ENCODE peak calls at places on chromosome 19, in nine cellular contexts. One of them, this sample, is unnamed.

GRCh38 chr19:39506944-39507714 is 7.8 kb upstream of the SELENOV start:
- DNase-seq in heart left ventricle: peak; percentile 32
- DNase-seq in tibial nerve: no peak
- DNase-seq in AG04450: no peak
- DNase-seq in IMR-90: peak; percentile 67
- DNase-seq in thoracic aorta: no peak
- DNase-seq in cardiac muscle cell: peak; percentile 79
- DNase-seq in DND-41: no peak
- DNase-seq in CD4-positive, alpha-beta T cell: no peak
- DNase-seq in this sample: peak; percentile 82

GRCh38 chr19:49362048-49362925 is at the start of gene TEAD2:
- DNase-seq in heart left ventricle: peak; percentile 81
- DNase-seq in tibial nerve: peak; percentile 69
- DNase-seq in AG04450: no peak
- DNase-seq in IMR-90: peak; percentile 47
- DNase-seq in thoracic aorta: no peak
- DNase-seq in cardiac muscle cell: peak; percentile 65
- DNase-seq in DND-41: no peak
- DNase-seq in CD4-positive, alpha-beta T cell: no peak
- DNase-seq in this sample: peak; percentile 51

GRCh38 chr19:4911314-4911713 is 2.0 kb downstream of the UHRF1 start:
- DNase-seq in heart left ventricle: no peak
- DNase-seq in tibial nerve: no peak
- DNase-seq in AG04450: no peak
- DNase-seq in IMR-90: peak; percentile 25
- DNase-seq in thoracic aorta: no peak
- DNase-seq in cardiac muscle cell: peak; percentile 21
- DNase-seq in DND-41: no peak
- DNase-seq in CD4-positive, alpha-beta T cell: no peak
- DNase-seq in this sample: no peak

GRCh38 chr19:57583521-57584416 is at the start of gene ZIK1:
- DNase-seq in heart left ventricle: peak; percentile 96
- DNase-seq in tibial nerve: peak; percentile 80
- DNase-seq in AG04450: peak; percentile 71
- DNase-seq in IMR-90: peak; percentile 92
- DNase-seq in thoracic aorta: peak; percentile 43
- DNase-seq in cardiac muscle cell: peak; percentile 95
- DNase-seq in DND-41: peak; percentile 95
- DNase-seq in CD4-positive, alpha-beta T cell: peak; percentile 76
- DNase-seq in this sample: peak; percentile 93

GRCh38 chr19:33797821-33798633 is 1.4 kb downstream of the KCTD15 start:
- DNase-seq in heart left ventricle: peak; percentile 68
- DNase-seq in tibial nerve: no peak
- DNase-seq in AG04450: no peak
- DNase-seq in IMR-90: peak; percentile 33
- DNase-seq in thoracic aorta: no peak
- DNase-seq in cardiac muscle cell: peak; percentile 66
- DNase-seq in DND-41: no peak
- DNase-seq in CD4-positive, alpha-beta T cell: no peak
- DNase-seq in this sample: peak; percentile 41

GRCh38 chr19:917323-918151 is at the start of gene KISS1R:
- DNase-seq in heart left ventricle: no peak
- DNase-seq in tibial nerve: no peak
- DNase-seq in AG04450: no peak
- DNase-seq in IMR-90: peak; percentile 34
- DNase-seq in thoracic aorta: no peak
- DNase-seq in cardiac muscle cell: no peak
- DNase-seq in DND-41: no peak
- DNase-seq in CD4-positive, alpha-beta T cell: peak; percentile 53
- DNase-seq in this sample: peak; percentile 65

GRCh38 chr19:30784850-30785459 is 412.8 kb downstream of the ZNF536 start:
- DNase-seq in heart left ventricle: peak; percentile 48
- DNase-seq in tibial nerve: peak; percentile 45
- DNase-seq in AG04450: no peak
- DNase-seq in IMR-90: peak; percentile 26
- DNase-seq in thoracic aorta: no peak
- DNase-seq in cardiac muscle cell: peak; percentile 50
- DNase-seq in DND-41: peak; percentile 64
- DNase-seq in CD4-positive, alpha-beta T cell: peak; percentile 38
- DNase-seq in this sample: peak; percentile 61

GRCh38 chr19:49132974-49133609 is 13.7 kb downstream of the PPFIA3 start:
- DNase-seq in heart left ventricle: peak; percentile 69
- DNase-seq in tibial nerve: no peak
- DNase-seq in AG04450: no peak
- DNase-seq in IMR-90: no peak
- DNase-seq in thoracic aorta: no peak
- DNase-seq in cardiac muscle cell: no peak
- DNase-seq in DND-41: no peak
- DNase-seq in CD4-positive, alpha-beta T cell: peak; percentile 38
- DNase-seq in this sample: no peak

GRCh38 chr19:33691736-33692135 is 70.0 kb downstream of the CHST8 start:
- DNase-seq in heart left ventricle: no peak
- DNase-seq in tibial nerve: no peak
- DNase-seq in AG04450: no peak
- DNase-seq in IMR-90: no peak
- DNase-seq in thoracic aorta: no peak
- DNase-seq in cardiac muscle cell: no peak
- DNase-seq in DND-41: no peak
- DNase-seq in CD4-positive, alpha-beta T cell: no peak
- DNase-seq in this sample: no peak

GRCh38 chr19:17504030-17504429 is 7.4 kb upstream of the PGLS start:
- DNase-seq in heart left ventricle: no peak
- DNase-seq in tibial nerve: no peak
- DNase-seq in AG04450: no peak
- DNase-seq in IMR-90: no peak
- DNase-seq in thoracic aorta: no peak
- DNase-seq in cardiac muscle cell: no peak
- DNase-seq in DND-41: no peak
- DNase-seq in CD4-positive, alpha-beta T cell: no peak
- DNase-seq in this sample: no peak

GRCh38 chr19:49983645-49984229 is 22.8 kb upstream of the SIGLEC11 start:
- DNase-seq in heart left ventricle: peak; percentile 56
- DNase-seq in tibial nerve: peak; percentile 75
- DNase-seq in AG04450: no peak
- DNase-seq in IMR-90: peak; percentile 37
- DNase-seq in thoracic aorta: peak; percentile 38
- DNase-seq in cardiac muscle cell: peak; percentile 52
- DNase-seq in DND-41: peak; percentile 72
- DNase-seq in CD4-positive, alpha-beta T cell: peak; percentile 68
- DNase-seq in this sample: peak; percentile 79

GRCh38 chr19:5358173-5358800 is 17.7 kb upstream of the PTPRS start:
- DNase-seq in heart left ventricle: no peak
- DNase-seq in tibial nerve: no peak
- DNase-seq in AG04450: no peak
- DNase-seq in IMR-90: peak; percentile 17
- DNase-seq in thoracic aorta: no peak
- DNase-seq in cardiac muscle cell: no peak
- DNase-seq in DND-41: no peak
- DNase-seq in CD4-positive, alpha-beta T cell: no peak
- DNase-seq in this sample: no peak

DNA sequence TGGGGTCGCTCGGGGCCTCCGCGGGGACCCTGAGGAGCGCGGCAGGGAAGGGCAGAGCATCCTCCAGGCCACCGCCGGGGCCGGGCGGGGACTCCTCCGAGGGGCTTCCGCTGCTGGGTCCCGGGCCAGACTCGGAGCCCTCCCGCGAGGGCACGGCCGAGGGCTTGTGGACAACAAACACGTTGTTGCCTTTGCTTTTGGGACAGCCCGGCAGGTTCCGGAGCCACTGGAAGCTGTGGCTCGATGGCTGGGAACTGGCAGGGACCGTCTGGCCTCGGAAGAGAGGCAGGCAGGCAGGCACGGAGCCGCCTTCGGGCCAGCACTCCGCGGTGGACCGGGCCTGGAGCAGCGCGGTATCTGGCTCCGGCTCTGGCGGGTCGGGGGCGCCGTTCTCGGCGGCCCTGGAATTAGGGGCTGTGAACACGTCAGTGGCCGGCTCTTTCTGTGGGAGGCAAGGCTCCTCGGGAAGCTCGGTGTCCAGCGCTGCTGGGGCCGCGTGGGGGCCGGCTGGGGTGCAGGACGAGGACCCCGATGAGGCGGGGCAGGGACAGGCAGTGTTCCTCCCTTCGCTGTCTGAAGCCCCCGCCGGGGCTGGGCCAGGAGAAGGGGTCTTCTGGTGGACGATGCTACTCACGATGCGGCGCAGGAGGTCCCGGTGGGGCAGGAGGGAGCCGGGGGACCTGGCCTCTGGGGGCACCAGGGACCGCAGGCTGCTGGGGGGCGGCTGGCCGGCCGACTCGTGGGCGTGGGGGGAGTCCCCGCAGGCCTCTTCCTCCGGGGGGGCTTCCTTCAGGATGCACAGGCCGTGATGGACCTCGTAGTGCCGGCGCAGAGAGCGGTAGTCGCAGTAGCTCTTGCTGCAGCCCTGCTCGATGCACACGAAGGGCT is 27.6 kb downstream of the ZNF541 start:
- DNase-seq in heart left ventricle: no peak
- DNase-seq in tibial nerve: no peak
- DNase-seq in AG04450: no peak
- DNase-seq in IMR-90: no peak
- DNase-seq in thoracic aorta: no peak
- DNase-seq in cardiac muscle cell: no peak
- DNase-seq in DND-41: no peak
- DNase-seq in CD4-positive, alpha-beta T cell: no peak
- DNase-seq in this sample: no peak
- H3K27me3 ChIP-seq in heart left ventricle: peaks cover 12% of the 10 kb centered on the region
- H3K27me3 ChIP-seq in tibial nerve: peaks cover 27% of the 10 kb centered on the region
- H3K27me3 ChIP-seq in AG04450: peaks cover 42% of the 10 kb centered on the region
- H3K27me3 ChIP-seq in IMR-90: peaks cover 47% of the 10 kb centered on the region
- H3K27me3 ChIP-seq in thoracic aorta: no peaks in the 10 kb centered on the region
- H3K27me3 ChIP-seq in cardiac muscle cell: no peaks in the 10 kb centered on the region
- H3K27me3 ChIP-seq in DND-41: peaks cover 13% of the 10 kb centered on the region
- H3K27me3 ChIP-seq in CD4-positive, alpha-beta T cell: peaks cover 21% of the 10 kb centered on the region
- H3K27me3 ChIP-seq in this sample: no peaks in the 10 kb centered on the region

DNA sequence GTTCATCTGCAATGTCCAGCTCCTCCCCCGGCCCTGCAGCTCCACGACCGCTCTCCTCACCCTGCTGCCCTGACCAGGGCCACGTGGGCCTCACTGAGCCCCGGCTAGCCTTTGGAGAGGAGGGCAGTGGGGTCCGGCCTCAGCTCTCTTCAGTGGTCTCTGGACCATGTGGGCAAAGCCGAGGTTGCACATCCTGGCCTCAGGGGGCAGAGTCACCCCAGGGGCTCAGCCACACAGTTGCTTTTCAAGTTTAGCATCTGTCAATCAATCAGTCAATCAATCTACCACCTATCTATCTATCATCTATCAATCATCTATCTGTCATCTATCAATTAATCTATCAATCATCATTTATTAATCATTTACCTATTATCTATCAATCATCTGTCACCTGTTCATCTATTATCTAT is 3.0 kb upstream of the DIRAS1 start:
- DNase-seq in heart left ventricle: peak; percentile 11
- DNase-seq in tibial nerve: no peak
- DNase-seq in AG04450: no peak
- DNase-seq in IMR-90: no peak
- DNase-seq in thoracic aorta: no peak
- DNase-seq in cardiac muscle cell: no peak
- DNase-seq in DND-41: no peak
- DNase-seq in CD4-positive, alpha-beta T cell: no peak
- DNase-seq in this sample: peak; percentile 15
- H3K27me3 ChIP-seq in heart left ventricle: peaks cover 13% of the 10 kb centered on the region
- H3K27me3 ChIP-seq in tibial nerve: peaks cover 71% of the 10 kb centered on the region
- H3K27me3 ChIP-seq in AG04450: no peaks in the 10 kb centered on the region
- H3K27me3 ChIP-seq in IMR-90: peaks cover 14% of the 10 kb centered on the region
- H3K27me3 ChIP-seq in thoracic aorta: no peaks in the 10 kb centered on the region
- H3K27me3 ChIP-seq in cardiac muscle cell: peaks cover 25% of the 10 kb centered on the region
- H3K27me3 ChIP-seq in DND-41: no peaks in the 10 kb centered on the region
- H3K27me3 ChIP-seq in CD4-positive, alpha-beta T cell: peaks cover 46% of the 10 kb centered on the region
- H3K27me3 ChIP-seq in this sample: no peaks in the 10 kb centered on the region

DNA sequence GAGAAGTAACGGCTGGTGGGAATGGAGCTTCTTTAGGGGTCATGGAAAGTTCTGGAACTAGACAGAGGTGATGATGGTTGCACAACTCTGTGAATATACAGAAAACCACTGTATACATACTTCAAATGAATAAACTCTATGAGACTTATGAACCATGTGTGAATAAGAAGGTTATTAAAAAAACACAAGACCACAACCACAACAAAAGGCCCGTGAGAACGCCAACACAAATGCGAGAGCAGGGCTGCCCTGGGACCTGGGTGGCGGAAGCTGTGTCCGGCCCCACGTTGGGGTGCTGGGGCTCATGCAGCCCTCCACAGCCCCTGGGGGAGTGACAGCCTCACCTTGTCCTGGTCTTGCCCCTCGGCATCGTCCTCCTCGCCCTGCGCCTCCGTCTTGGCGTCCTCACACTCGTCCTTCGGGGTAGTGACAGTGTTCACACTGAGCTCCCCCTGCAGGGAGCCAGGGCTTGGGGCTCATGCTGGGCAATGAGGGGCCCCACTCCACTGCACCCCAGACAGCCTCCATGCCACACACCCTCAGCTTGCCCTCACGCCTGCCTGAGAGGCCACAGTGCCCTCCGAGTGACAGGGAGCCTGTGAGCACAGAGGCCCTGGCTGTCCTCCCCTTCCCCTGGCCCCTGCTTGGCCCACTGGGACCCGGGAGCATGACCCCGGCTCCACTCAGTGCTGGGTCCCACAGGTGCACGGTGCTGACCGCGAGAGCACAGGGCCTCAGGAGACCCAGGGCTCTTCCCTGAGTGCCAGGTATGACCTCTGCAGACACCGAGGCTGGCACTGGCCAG is 16.0 kb downstream of the IZUMO4 start:
- DNase-seq in heart left ventricle: no peak
- DNase-seq in tibial nerve: no peak
- DNase-seq in AG04450: no peak
- DNase-seq in IMR-90: no peak
- DNase-seq in thoracic aorta: no peak
- DNase-seq in cardiac muscle cell: no peak
- DNase-seq in DND-41: peak; percentile 14
- DNase-seq in CD4-positive, alpha-beta T cell: no peak
- DNase-seq in this sample: no peak
- H3K27me3 ChIP-seq in heart left ventricle: no peaks in the 10 kb centered on the region
- H3K27me3 ChIP-seq in tibial nerve: no peaks in the 10 kb centered on the region
- H3K27me3 ChIP-seq in AG04450: no peaks in the 10 kb centered on the region
- H3K27me3 ChIP-seq in IMR-90: no peaks in the 10 kb centered on the region
- H3K27me3 ChIP-seq in thoracic aorta: no peaks in the 10 kb centered on the region
- H3K27me3 ChIP-seq in cardiac muscle cell: no peaks in the 10 kb centered on the region
- H3K27me3 ChIP-seq in DND-41: no peaks in the 10 kb centered on the region
- H3K27me3 ChIP-seq in CD4-positive, alpha-beta T cell: no peaks in the 10 kb centered on the region
- H3K27me3 ChIP-seq in this sample: no peaks in the 10 kb centered on the region

DNA sequence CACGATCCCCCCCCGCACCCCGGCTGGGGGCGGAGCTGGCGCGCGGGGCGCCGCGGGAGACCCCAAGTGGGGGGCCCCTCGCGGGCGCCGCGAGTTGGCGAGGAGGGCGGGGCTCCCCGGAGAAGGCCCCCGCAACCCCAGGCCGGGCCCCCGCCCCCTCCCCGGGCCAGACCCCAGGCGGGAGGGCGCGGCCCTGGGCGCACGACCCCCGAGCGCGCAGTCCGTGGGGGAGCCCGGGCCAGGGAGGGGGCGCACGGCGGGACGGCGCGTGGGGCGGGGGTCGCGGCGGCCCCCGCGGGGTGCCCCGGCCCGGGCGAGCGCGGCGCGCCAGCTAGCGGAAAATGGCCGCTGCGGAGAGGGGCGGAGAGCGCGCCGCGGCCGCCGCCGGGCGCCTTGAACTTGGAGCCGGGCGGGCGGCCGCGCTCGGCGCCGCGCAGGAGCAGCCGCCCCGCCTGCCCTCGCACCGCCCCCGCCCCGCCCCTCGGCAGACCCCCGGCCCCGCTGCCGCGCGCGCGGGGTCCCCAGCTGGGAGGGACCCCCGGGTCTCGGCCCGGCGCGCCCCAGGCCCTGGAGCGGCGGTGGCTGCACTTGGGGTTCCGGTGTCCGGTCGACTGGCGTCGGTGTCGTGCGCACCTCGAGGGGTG is 6.4 kb upstream of the NFIC start:
- DNase-seq in heart left ventricle: no peak
- DNase-seq in tibial nerve: no peak
- DNase-seq in AG04450: no peak
- DNase-seq in IMR-90: no peak
- DNase-seq in thoracic aorta: no peak
- DNase-seq in cardiac muscle cell: peak; percentile 47
- DNase-seq in DND-41: peak; percentile 51
- DNase-seq in CD4-positive, alpha-beta T cell: no peak
- DNase-seq in this sample: no peak
- H3K27me3 ChIP-seq in heart left ventricle: no peaks in the 10 kb centered on the region
- H3K27me3 ChIP-seq in tibial nerve: no peaks in the 10 kb centered on the region
- H3K27me3 ChIP-seq in AG04450: peaks cover 2% of the 10 kb centered on the region
- H3K27me3 ChIP-seq in IMR-90: no peaks in the 10 kb centered on the region
- H3K27me3 ChIP-seq in thoracic aorta: no peaks in the 10 kb centered on the region
- H3K27me3 ChIP-seq in cardiac muscle cell: peaks cover 66% of the 10 kb centered on the region
- H3K27me3 ChIP-seq in DND-41: peaks cover 10% of the 10 kb centered on the region
- H3K27me3 ChIP-seq in CD4-positive, alpha-beta T cell: no peaks in the 10 kb centered on the region
- H3K27me3 ChIP-seq in this sample: no peaks in the 10 kb centered on the region

This sample was measured in BE2C.